ENCODE peak calls at places on chromosomes 16 and 17, in nine cellular contexts. M, W, S, U, F, D, O, K and X are unnamed samples.

GRCh38 chr17:75535119-75535537 is 9.6 kb downstream of the LLGL2 start:
- DNase-seq in M (no peak), F (no peak), K (no peak), O (no peak), S (peak; percentile 30), W (no peak), U (peak; percentile 70), D (no peak), X (no peak)

GRCh38 chr17:4566785-4567184 is 6.4 kb upstream of the GGT6 start:
- DNase-seq in D (no peak), K (peak; percentile 74), S (no peak), F (peak; percentile 32), M (peak; percentile 60), O (peak; percentile 63), W (no peak), U (peak; percentile 68), X (peak; percentile 63)

GRCh38 chr16:11781773-11782172 is 15.3 kb downstream of the ZC3H7A start:
- DNase-seq in S (no peak), O (peak; percentile 7), K (no peak), D (no peak), M (no peak), U (no peak), W (no peak), F (no peak), X (no peak)

GRCh38 chr17:74309902-74310301 is 16.1 kb upstream of the KIF19 start:
- DNase-seq in W (no peak), K (no peak), F (no peak), D (no peak), U (no peak), M (no peak), S (no peak), O (no peak), X (no peak)

GRCh38 chr17:67528751-67529436 is 151.8 kb downstream of the PITPNC1 start:
- DNase-seq in D (peak; percentile 80), K (peak; percentile 88), M (peak; percentile 88), U (no peak), S (no peak), W (no peak), F (peak; percentile 93), O (peak; percentile 63), X (no peak)

GRCh38 chr17:82231562-82232321 is 2.9 kb downstream of the SLC16A3 start:
- DNase-seq in M (peak; percentile 74), W (no peak), S (no peak), K (no peak), D (peak; percentile 88), F (no peak), U (peak; percentile 48), O (no peak), X (no peak)

GRCh38 chr17:82085031-82085861 is 12.8 kb downstream of the FASN start:
- DNase-seq in W (no peak), M (no peak), K (no peak), S (no peak), D (peak; percentile 24), U (no peak), O (no peak), F (no peak), X (no peak)

GRCh38 chr17:43528319-43528987 is 17.7 kb downstream of the ETV4 start:
- DNase-seq in D (peak; percentile 69), S (no peak), F (no peak), M (no peak), O (no peak), U (no peak), W (no peak), K (no peak), X (no peak)

GRCh38 chr16:53034306-53034705 is 18.4 kb downstream of the CHD9NB start:
- DNase-seq in D (no peak), F (no peak), K (no peak), S (no peak), W (no peak), U (no peak), O (no peak), M (peak; percentile 39), X (no peak)

GRCh38 chr17:34606721-34607120 is 27.3 kb downstream of the TMEM132E start:
- DNase-seq in K (no peak), F (no peak), M (no peak), S (no peak), U (no peak), D (no peak), O (no peak), W (no peak), X (no peak)

GRCh38 chr17:1228752-1229353 is 41.4 kb upstream of the BHLHA9 start:
- DNase-seq in S (no peak), F (no peak), M (no peak), W (no peak), D (no peak), K (no peak), U (peak; percentile 10), O (no peak), X (no peak)

GRCh38 chr17:72145972-72146755 is 25.3 kb downstream of the SOX9 start:
- DNase-seq in W (no peak), M (peak; percentile 59), S (no peak), F (peak; percentile 14), U (no peak), O (no peak), K (peak; percentile 43), D (no peak), X (no peak)